ENCODE peak calls at places on chromosomes 16 and 17, in five cellular contexts. Q is sigmoid colon, E is HCT116, L is thyroid gland, C is gastrocnemius medialis. Z is an unnamed sample. For H3K4me1, the result is how much of the 10 kb centered on the place peaks cover.

GRCh38 chr16:53043986-53044571 is 8.6 kb downstream of the CHD9NB start:
- DNase-seq in Q (no peak), E (no peak), L (no peak), C (no peak), Z (no peak)

GRCh38 chr16:15650698-15651161 is 685 bp downstream of the NDE1 start:
- DNase-seq in Q (no peak), E (no peak), L (peak), C (no peak), Z (no peak)

GRCh38 chr17:83125515-83126274 is 46.3 kb downstream of the METRNL start:
- DNase-seq in Q (peak), E (no peak), L (no peak), C (peak), Z (no peak)

GRCh38 chr17:43721537-43722268 is 36.9 kb downstream of the SOST start:
- DNase-seq in Q (no peak), E (no peak), L (no peak), C (no peak), Z (no peak)

GRCh38 chr17:50588391-50589111 is 28.0 kb downstream of the CACNA1G start:
- DNase-seq in Q (no peak), E (no peak), L (peak), C (no peak), Z (peak)

GRCh38 chr16:68416057-68417046 is 32.0 kb downstream of the SMPD3 start:
- DNase-seq in Q (no peak), E (no peak), L (peak), C (no peak), Z (peak)

GRCh38 chr16:13936596-13937081 is 16.7 kb downstream of the ERCC4 start:
- DNase-seq in Q (no peak), E (no peak), L (peak), C (peak), Z (no peak)

GRCh38 chr17:20852541-20853370 is 190.1 kb downstream of the USP22 start:
- DNase-seq in Q (peak), E (no peak), L (peak), C (no peak), Z (no peak)

GRCh38 chr17:28796062-28796461 is 46.5 kb downstream of the FAM222B start:
- DNase-seq in Q (no peak), E (no peak), L (no peak), C (no peak), Z (no peak)

GRCh38 chr17:72517413-72518237 is 396.8 kb downstream of the SOX9 start:
- DNase-seq in Q (no peak), E (no peak), L (peak), C (no peak), Z (peak)

GRCh38 chr16:66426112-66427035 is 721 bp upstream of the BEAN1 start:
- DNase-seq in Q (peak), E (no peak), L (no peak), C (no peak), Z (no peak)

GRCh38 chr16:54847207-54847606 is 83.5 kb upstream of the IRX5 start:
- DNase-seq in Q (no peak), E (no peak), L (no peak), C (no peak), Z (no peak)

DNA sequence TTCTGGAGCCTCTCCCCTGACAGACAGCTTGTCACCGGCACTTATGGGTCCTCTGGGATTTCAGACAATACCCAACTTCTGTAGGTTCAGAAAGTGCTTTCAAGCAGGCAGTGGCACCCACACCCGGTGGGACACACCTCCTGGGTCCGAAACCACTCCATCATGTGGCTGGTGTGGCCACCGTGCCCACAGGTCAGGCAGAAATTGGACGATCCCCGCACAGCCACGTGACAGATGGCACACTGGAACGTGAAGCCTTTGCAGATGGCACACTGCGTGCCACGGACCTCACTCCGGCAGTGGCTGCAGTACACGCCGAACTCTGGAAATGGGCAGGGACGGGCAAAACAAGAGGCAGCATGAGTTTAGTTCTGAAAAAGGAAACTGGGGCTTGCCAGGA is 99.5 kb upstream of the FA2H start:
- DNase-seq in Q (no peak), E (no peak), L (no peak), C (no peak), Z (no peak)
- H3K4me1 ChIP-seq in Q (under half), E (under half), L (under half), C (under half), Z (under half)

DNA sequence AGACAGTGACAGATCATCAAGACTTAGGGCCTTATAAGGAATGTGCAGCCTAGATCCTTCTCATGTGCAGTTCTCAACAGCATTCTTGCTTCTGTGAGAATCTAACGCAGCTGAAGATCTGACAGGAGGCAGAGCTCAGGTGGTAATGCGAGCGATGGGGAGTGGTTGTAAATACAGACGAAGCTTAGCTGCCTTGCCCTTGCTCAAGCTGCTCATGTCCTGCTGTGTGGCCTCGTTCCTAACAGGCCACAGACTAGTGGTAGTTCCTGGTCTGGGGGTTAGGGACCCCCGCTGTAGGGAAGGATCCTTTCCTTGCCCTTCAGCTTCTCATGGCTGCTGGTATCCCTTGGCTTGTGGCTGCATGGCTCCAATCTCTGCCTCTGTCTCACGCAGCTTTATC is 10.3 kb upstream of the NTN1 start:
- DNase-seq in Q (no peak), E (no peak), L (no peak), C (no peak), Z (no peak)
- TF ChIP-seq POLR2A in Q (no peak), E (no peak), L (no peak), C (no peak), Z (no peak)

DNA sequence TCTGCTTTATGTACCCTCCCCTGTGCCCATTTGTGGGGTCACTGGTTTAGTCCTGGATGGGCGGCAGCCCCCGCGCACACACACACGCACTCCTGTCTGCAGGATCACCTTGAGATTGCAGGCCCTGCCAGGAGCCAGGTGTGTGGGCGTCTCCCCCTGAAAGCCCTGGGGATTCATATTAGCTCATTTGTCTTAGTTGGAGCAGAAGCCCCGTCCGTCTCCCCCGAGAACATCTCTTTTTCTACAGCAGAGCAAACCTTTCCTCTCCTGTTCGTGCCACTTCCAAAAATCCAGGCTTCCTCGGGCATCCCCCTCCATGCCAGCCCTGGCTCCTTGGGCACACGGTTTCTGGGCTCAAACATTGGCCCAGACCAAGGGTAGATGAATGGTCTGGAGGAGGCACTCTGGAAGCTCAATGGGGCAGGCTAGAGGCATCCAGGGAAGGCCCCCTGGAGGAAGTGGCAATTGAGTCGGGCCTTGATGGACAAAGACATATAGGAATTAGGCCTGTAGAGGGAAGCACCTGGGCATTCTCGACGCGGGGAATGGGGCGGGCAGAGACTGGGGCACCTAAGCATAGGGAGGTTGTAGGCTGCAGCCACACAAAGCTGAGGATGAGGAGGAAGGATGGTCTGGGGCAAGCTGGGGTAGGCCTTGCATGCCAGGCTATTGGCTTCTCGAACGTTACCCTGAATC is 218.5 kb upstream of the GSE1 start:
- DNase-seq in Q (peak), E (no peak), L (no peak), C (no peak), Z (no peak)
- H3K4me1 ChIP-seq in Q (half or more), E (half or more), L (under half), C (under half), Z (under half)

DNA sequence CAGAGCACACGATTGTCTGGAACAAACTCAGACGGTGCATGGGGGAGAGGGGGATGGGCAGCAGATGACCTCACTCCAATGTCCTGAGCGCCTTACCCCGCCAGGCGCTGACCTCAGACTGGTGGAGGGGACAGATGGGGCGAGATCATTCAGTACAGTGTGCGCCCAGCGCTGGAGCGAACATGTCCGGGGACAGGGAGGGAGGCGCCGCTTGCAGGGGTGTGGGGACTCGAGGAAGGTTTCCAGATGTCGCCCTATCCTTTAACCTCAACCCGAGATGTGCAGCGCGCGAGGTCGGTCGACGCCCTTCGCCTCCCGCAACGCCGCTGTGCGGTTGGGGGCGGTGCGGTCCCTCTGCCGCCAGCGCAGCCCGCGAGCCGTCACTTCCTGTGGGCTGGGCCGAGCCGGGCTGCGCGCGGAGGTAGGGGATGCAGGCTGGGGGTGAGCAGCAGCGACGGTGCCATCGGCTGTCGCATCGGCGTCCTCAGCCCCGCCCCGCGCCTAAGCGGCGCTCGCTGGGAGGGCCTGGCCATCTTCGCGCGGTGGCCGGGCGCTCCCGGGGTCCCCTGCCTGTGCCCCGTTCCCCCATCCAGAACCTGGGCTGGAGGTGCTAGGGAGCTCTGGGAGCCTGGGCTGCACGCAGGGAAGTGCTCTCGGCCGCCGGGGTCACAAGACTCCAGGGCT is 5.3 kb upstream of the CDR2L start:
- DNase-seq in Q (peak), E (peak), L (peak), C (no peak), Z (peak)
- TF ChIP-seq POLR2A in Q (no peak), E (peak), L (peak), C (peak), Z (no peak)

GRCh38 chr16:57985204-57986121 is 14.5 kb upstream of the CNGB1 start:
- DNase-seq in Q (peak), E (no peak), L (peak), C (no peak), Z (no peak)
- H3K4me1 ChIP-seq in Q (under half), E (under half), L (under half), C (under half), Z (under half)

GRCh38 chr17:58329808-58330543 is 1.4 kb upstream of the TSPOAP1 start:
- DNase-seq in Q (no peak), E (no peak), L (no peak), C (no peak), Z (no peak)

GRCh38 chr17:58328195-58329034 is at the start of gene TSPOAP1:
- DNase-seq in Q (no peak), E (no peak), L (no peak), C (no peak), Z (no peak)

GRCh38 chr17:58330544-58330996 is 2.0 kb upstream of the TSPOAP1 start:
- DNase-seq in Q (no peak), E (no peak), L (no peak), C (no peak), Z (no peak)

GRCh38 chr17:58327363-58328194 is 1.0 kb downstream of the TSPOAP1 start:
- DNase-seq in Q (no peak), E (no peak), L (no peak), C (no peak), Z (no peak)

DNA sequence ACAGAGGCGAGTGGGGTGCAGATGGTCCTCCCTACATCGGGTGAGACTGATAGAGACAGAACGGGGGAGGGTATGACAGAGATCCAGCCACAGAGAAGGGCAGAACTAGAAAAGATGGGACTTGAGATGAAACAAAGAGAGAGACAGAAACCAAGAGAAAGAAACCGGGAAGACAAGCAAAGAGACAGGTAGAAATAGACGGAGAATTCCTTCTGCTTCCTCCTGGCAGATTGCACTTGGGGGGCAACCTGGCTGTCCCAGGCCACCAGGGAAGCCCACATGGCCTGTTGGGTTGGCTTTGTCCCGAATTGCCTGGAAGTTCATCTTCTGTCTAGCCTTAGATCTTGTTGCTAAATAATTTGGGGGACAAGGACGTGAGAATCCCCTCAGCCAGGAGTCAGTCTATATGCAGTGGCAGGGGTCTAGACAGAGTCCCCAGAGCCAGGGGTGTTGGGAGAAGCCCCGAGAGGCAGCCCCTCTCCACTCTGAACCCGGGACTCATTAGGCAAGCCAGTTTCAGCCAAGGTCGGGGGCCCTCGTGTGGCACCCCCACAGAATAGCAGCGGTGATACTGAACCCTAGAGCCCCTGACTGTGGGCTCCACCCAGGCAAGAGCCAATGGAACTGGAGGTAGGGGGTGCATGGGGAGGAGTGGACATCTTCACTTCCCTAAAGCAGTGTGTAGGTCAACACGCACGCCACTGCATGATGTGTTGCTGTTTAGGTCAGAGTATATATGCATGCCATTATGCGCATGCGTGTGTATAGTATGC is 626 bp upstream of the TSPOAP1 start:
- DNase-seq in Q (no peak), E (no peak), L (no peak), C (no peak), Z (peak)
- TF ChIP-seq POLR2A in Q (no peak), E (no peak), L (no peak), C (no peak), Z (no peak)

GRCh38 chr16:22191089-22191965 is 14.8 kb upstream of the EEF2K start:
- DNase-seq in Q (peak), E (peak), L (peak), C (peak), Z (peak)

GRCh38 chr16:22192261-22193133 is 13.6 kb upstream of the EEF2K start:
- DNase-seq in Q (peak), E (no peak), L (peak), C (peak), Z (peak)

GRCh38 chr16:22190169-22191088 is 15.6 kb upstream of the EEF2K start:
- DNase-seq in Q (peak), E (peak), L (peak), C (peak), Z (peak)

GRCh38 chr16:22193134-22193411 is 13.0 kb upstream of the EEF2K start:
- DNase-seq in Q (no peak), E (no peak), L (no peak), C (no peak), Z (no peak)

GRCh38 chr16:22191966-22192260 is 14.2 kb upstream of the EEF2K start:
- DNase-seq in Q (no peak), E (no peak), L (peak), C (peak), Z (no peak)
- H3K4me1 ChIP-seq in Q (under half), E (under half), L (under half), C (under half), Z (half or more)

Z was measured in stomach.